ENCODE peak calls at places on chromosomes 4 and X, in eight cellular contexts. One of them, this sample, is unnamed.

GRCh38 chrX:97524340-97524739 is 640.6 kb downstream of the RPA4 start:
- DNase-seq in WERI-Rb-1: no peak
- DNase-seq in foreskin fibroblast: no peak
- DNase-seq in GM06990: no peak
- DNase-seq in astrocyte of the spinal cord: no peak
- DNase-seq in A549: no peak
- DNase-seq in stomach: no peak
- DNase-seq in fibroblast of the aortic adventitia: peak; percentile 16
- DNase-seq in this sample: no peak

GRCh38 chr4:56183344-56183959 is 203.8 kb downstream of the AASDH start:
- DNase-seq in WERI-Rb-1: no peak
- DNase-seq in foreskin fibroblast: no peak
- DNase-seq in GM06990: peak; percentile 21
- DNase-seq in astrocyte of the spinal cord: no peak
- DNase-seq in A549: peak; percentile 18
- DNase-seq in stomach: no peak
- DNase-seq in fibroblast of the aortic adventitia: no peak
- DNase-seq in this sample: peak; percentile 50

GRCh38 chrX:107324493-107325310 is 118.3 kb downstream of the DNAAF6 start:
- DNase-seq in WERI-Rb-1: peak; percentile 14
- DNase-seq in foreskin fibroblast: peak; percentile 43
- DNase-seq in GM06990: peak; percentile 14
- DNase-seq in astrocyte of the spinal cord: peak; percentile 14
- DNase-seq in A549: peak; percentile 41
- DNase-seq in stomach: no peak
- DNase-seq in fibroblast of the aortic adventitia: peak; percentile 13
- DNase-seq in this sample: peak; percentile 17

GRCh38 chr4:7348946-7349900 is 85.5 kb downstream of the PSAPL1 start:
- DNase-seq in WERI-Rb-1: no peak
- DNase-seq in foreskin fibroblast: no peak
- DNase-seq in GM06990: no peak
- DNase-seq in astrocyte of the spinal cord: no peak
- DNase-seq in A549: no peak
- DNase-seq in stomach: no peak
- DNase-seq in fibroblast of the aortic adventitia: no peak
- DNase-seq in this sample: no peak

GRCh38 chr4:156754832-156755570 is 216.6 kb downstream of the PDGFC start:
- DNase-seq in WERI-Rb-1: no peak
- DNase-seq in foreskin fibroblast: no peak
- DNase-seq in GM06990: no peak
- DNase-seq in astrocyte of the spinal cord: no peak
- DNase-seq in A549: no peak
- DNase-seq in stomach: no peak
- DNase-seq in fibroblast of the aortic adventitia: no peak
- DNase-seq in this sample: no peak

GRCh38 chr4:54226399-54227260 is 2.5 kb upstream of the PDGFRA start:
- DNase-seq in WERI-Rb-1: no peak
- DNase-seq in foreskin fibroblast: peak; percentile 96
- DNase-seq in GM06990: no peak
- DNase-seq in astrocyte of the spinal cord: peak; percentile 76
- DNase-seq in A549: no peak
- DNase-seq in stomach: no peak
- DNase-seq in fibroblast of the aortic adventitia: peak; percentile 90
- DNase-seq in this sample: no peak

GRCh38 chr4:68038272-68038671 is 75.0 kb upstream of the TMPRSS11A start:
- DNase-seq in WERI-Rb-1: no peak
- DNase-seq in foreskin fibroblast: no peak
- DNase-seq in GM06990: no peak
- DNase-seq in astrocyte of the spinal cord: no peak
- DNase-seq in A549: no peak
- DNase-seq in stomach: no peak
- DNase-seq in fibroblast of the aortic adventitia: no peak
- DNase-seq in this sample: no peak

GRCh38 chrX:81110286-81110685 is 91.4 kb downstream of the HMGN5 start:
- DNase-seq in WERI-Rb-1: no peak
- DNase-seq in foreskin fibroblast: no peak
- DNase-seq in GM06990: no peak
- DNase-seq in astrocyte of the spinal cord: no peak
- DNase-seq in A549: no peak
- DNase-seq in stomach: no peak
- DNase-seq in fibroblast of the aortic adventitia: no peak
- DNase-seq in this sample: no peak

GRCh38 chr4:87088188-87088587 is 132.2 kb downstream of the KLHL8 start:
- DNase-seq in WERI-Rb-1: no peak
- DNase-seq in foreskin fibroblast: no peak
- DNase-seq in GM06990: no peak
- DNase-seq in astrocyte of the spinal cord: no peak
- DNase-seq in A549: no peak
- DNase-seq in stomach: no peak
- DNase-seq in fibroblast of the aortic adventitia: no peak
- DNase-seq in this sample: no peak

GRCh38 chr4:87087015-87087920 is 133.2 kb downstream of the KLHL8 start:
- DNase-seq in WERI-Rb-1: no peak
- DNase-seq in foreskin fibroblast: no peak
- DNase-seq in GM06990: no peak
- DNase-seq in astrocyte of the spinal cord: no peak
- DNase-seq in A549: no peak
- DNase-seq in stomach: no peak
- DNase-seq in fibroblast of the aortic adventitia: no peak
- DNase-seq in this sample: no peak

GRCh38 chr4:87089368-87089767 is 131.1 kb downstream of the KLHL8 start:
- DNase-seq in WERI-Rb-1: no peak
- DNase-seq in foreskin fibroblast: no peak
- DNase-seq in GM06990: no peak
- DNase-seq in astrocyte of the spinal cord: no peak
- DNase-seq in A549: no peak
- DNase-seq in stomach: no peak
- DNase-seq in fibroblast of the aortic adventitia: no peak
- DNase-seq in this sample: no peak

GRCh38 chr4:87090305-87090704 is 130.1 kb downstream of the KLHL8 start:
- DNase-seq in WERI-Rb-1: no peak
- DNase-seq in foreskin fibroblast: no peak
- DNase-seq in GM06990: no peak
- DNase-seq in astrocyte of the spinal cord: no peak
- DNase-seq in A549: no peak
- DNase-seq in stomach: no peak
- DNase-seq in fibroblast of the aortic adventitia: no peak
- DNase-seq in this sample: no peak

DNA sequence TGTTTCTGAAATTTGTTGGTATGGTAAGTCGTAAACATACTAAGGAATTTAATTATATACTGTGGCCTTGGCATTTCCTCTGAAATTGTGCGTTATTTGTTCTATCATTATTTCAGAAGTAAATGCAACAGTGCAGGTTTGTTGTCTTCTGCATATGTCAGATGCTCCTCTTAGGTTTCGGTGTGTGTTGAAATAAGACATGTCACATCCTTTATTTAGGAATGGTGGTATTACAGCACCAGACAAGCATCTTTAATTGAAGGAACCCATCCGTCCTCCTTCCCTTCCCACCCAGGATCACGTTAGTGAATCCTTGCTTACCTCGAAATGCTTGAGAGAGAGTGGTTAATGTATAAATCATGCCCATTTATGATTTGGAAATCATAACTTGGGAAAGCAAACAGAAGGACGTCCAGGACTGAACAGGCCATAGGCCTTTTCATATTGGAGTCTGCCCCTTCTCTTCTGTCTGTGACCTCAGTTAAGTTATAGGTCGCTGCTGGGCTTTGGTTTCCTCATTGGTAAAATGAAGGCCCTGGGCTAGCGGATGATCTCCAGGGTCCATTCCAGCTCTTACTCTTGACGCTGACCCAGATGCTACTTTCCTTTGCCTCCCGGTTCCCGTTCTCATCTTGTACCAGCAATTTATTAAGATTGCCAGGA is 134.1 kb downstream of the KLHL8 start:
- DNase-seq in WERI-Rb-1: no peak
- DNase-seq in foreskin fibroblast: no peak
- DNase-seq in GM06990: no peak
- DNase-seq in astrocyte of the spinal cord: no peak
- DNase-seq in A549: no peak
- DNase-seq in stomach: no peak
- DNase-seq in fibroblast of the aortic adventitia: no peak
- DNase-seq in this sample: no peak
- H3K4me3 ChIP-seq in WERI-Rb-1: no peak overlapping the region
- H3K4me3 ChIP-seq in foreskin fibroblast: no peak overlapping the region
- H3K4me3 ChIP-seq in GM06990: no peak overlapping the region
- H3K4me3 ChIP-seq in astrocyte of the spinal cord: no peak overlapping the region
- H3K4me3 ChIP-seq in A549: no peak overlapping the region
- H3K4me3 ChIP-seq in stomach: no peak overlapping the region
- H3K4me3 ChIP-seq in fibroblast of the aortic adventitia: no peak overlapping the region
- H3K4me3 ChIP-seq in this sample: no peak overlapping the region

DNA sequence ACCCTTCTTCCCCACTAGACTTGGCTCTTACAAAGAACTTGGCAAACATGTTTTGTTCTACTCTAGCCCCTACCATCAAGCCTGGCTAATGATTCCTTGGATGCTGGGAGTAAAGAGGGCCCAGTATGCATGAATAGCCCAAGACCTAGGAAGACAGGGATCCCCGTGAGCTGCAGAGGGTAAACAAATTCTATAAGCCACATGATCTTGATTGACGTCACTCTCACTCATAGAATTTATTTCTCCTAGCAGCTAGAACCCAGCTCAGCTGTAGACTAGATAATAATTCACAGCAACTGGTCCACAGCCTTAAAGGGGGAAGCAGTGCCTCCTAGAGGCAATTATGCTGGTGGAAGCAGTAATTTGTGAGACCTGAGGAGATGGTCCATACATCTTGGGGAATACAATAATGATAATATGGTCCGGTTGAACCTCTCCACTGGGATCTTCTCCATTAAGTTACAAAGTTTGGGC is 16.1 kb upstream of the USO1 start:
- DNase-seq in WERI-Rb-1: peak; percentile 18
- DNase-seq in foreskin fibroblast: no peak
- DNase-seq in GM06990: peak; percentile 20
- DNase-seq in astrocyte of the spinal cord: no peak
- DNase-seq in A549: peak; percentile 50
- DNase-seq in stomach: no peak
- DNase-seq in fibroblast of the aortic adventitia: no peak
- DNase-seq in this sample: peak; percentile 41
- TF ChIP-seq CTCF in WERI-Rb-1: peak; percentile 57
- TF ChIP-seq CTCF in foreskin fibroblast: no peak
- TF ChIP-seq CTCF in GM06990: peak; percentile 50
- TF ChIP-seq CTCF in astrocyte of the spinal cord: peak; percentile 23
- TF ChIP-seq CTCF in A549: peak; percentile 28
- TF ChIP-seq CTCF in stomach: no peak
- TF ChIP-seq CTCF in fibroblast of the aortic adventitia: peak; percentile 17
- TF ChIP-seq CTCF in this sample: peak; percentile 44

GRCh38 chr4:6194458-6195195 is 5.7 kb downstream of the JAKMIP1 start:
- DNase-seq in WERI-Rb-1: no peak
- DNase-seq in foreskin fibroblast: no peak
- DNase-seq in GM06990: no peak
- DNase-seq in astrocyte of the spinal cord: no peak
- DNase-seq in A549: no peak
- DNase-seq in stomach: no peak
- DNase-seq in fibroblast of the aortic adventitia: no peak
- DNase-seq in this sample: no peak

GRCh38 chr4:6196871-6197270 is 3.5 kb downstream of the JAKMIP1 start:
- DNase-seq in WERI-Rb-1: no peak
- DNase-seq in foreskin fibroblast: no peak
- DNase-seq in GM06990: no peak
- DNase-seq in astrocyte of the spinal cord: no peak
- DNase-seq in A549: no peak
- DNase-seq in stomach: no peak
- DNase-seq in fibroblast of the aortic adventitia: no peak
- DNase-seq in this sample: no peak

GRCh38 chr4:6196324-6196723 is 4.0 kb downstream of the JAKMIP1 start:
- DNase-seq in WERI-Rb-1: no peak
- DNase-seq in foreskin fibroblast: no peak
- DNase-seq in GM06990: no peak
- DNase-seq in astrocyte of the spinal cord: no peak
- DNase-seq in A549: no peak
- DNase-seq in stomach: no peak
- DNase-seq in fibroblast of the aortic adventitia: no peak
- DNase-seq in this sample: no peak

GRCh38 chr4:6197433-6198174 is 2.7 kb downstream of the JAKMIP1 start:
- DNase-seq in WERI-Rb-1: peak; percentile 78
- DNase-seq in foreskin fibroblast: no peak
- DNase-seq in GM06990: no peak
- DNase-seq in astrocyte of the spinal cord: no peak
- DNase-seq in A549: no peak
- DNase-seq in stomach: no peak
- DNase-seq in fibroblast of the aortic adventitia: no peak
- DNase-seq in this sample: no peak

DNA sequence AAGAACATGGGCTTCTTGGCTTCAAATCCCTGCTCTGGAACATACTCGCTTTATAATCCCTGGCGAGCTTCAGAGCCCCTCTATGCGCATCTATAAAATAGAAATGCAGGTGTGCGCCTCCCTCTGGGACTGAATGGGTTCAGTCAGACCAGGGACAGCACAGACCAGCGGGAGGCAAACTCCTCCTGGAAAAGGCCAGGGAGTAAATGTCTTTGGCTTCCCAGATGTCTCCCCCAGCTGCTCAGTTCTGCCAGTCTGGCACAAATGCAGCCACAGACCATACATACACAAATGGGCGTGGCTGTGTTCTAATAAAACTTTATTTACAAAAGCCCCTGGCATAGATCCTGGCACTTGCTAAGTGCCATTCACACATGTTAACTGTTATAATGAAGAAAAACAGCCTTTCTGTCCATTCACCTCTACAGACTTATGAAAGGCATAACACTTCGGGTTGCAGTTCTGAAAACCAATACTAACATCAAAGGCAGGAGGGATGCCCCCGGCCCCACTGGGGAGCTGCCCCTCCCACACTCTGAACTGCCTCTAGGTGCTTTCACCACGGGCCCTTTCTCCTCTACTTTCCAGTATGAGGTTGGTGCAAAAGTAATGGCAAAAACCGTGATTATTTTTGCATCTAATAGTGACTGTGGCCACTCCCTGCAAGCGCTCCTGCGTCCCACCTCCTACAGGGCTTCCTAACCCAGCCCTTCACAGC is 4.6 kb downstream of the JAKMIP1 start:
- DNase-seq in WERI-Rb-1: no peak
- DNase-seq in foreskin fibroblast: no peak
- DNase-seq in GM06990: no peak
- DNase-seq in astrocyte of the spinal cord: no peak
- DNase-seq in A549: no peak
- DNase-seq in stomach: no peak
- DNase-seq in fibroblast of the aortic adventitia: no peak
- DNase-seq in this sample: no peak
- H3K4me3 ChIP-seq in WERI-Rb-1: no peak overlapping the region
- H3K4me3 ChIP-seq in foreskin fibroblast: no peak overlapping the region
- H3K4me3 ChIP-seq in GM06990: no peak overlapping the region
- H3K4me3 ChIP-seq in astrocyte of the spinal cord: no peak overlapping the region
- H3K4me3 ChIP-seq in A549: no peak overlapping the region
- H3K4me3 ChIP-seq in stomach: no peak overlapping the region
- H3K4me3 ChIP-seq in fibroblast of the aortic adventitia: no peak overlapping the region
- H3K4me3 ChIP-seq in this sample: no peak overlapping the region

GRCh38 chr4:177052211-177052725 is 257.4 kb upstream of the NEIL3 start:
- DNase-seq in WERI-Rb-1: peak; percentile 64
- DNase-seq in foreskin fibroblast: no peak
- DNase-seq in GM06990: no peak
- DNase-seq in astrocyte of the spinal cord: no peak
- DNase-seq in A549: no peak
- DNase-seq in stomach: no peak
- DNase-seq in fibroblast of the aortic adventitia: no peak
- DNase-seq in this sample: no peak

GRCh38 chr4:177041356-177041755 is 248.6 kb upstream of the VEGFC start:
- DNase-seq in WERI-Rb-1: no peak
- DNase-seq in foreskin fibroblast: peak; percentile 44
- DNase-seq in GM06990: no peak
- DNase-seq in astrocyte of the spinal cord: peak; percentile 17
- DNase-seq in A549: no peak
- DNase-seq in stomach: no peak
- DNase-seq in fibroblast of the aortic adventitia: peak; percentile 10
- DNase-seq in this sample: no peak

GRCh38 chr4:177051473-177052060 is 258.1 kb upstream of the NEIL3 start:
- DNase-seq in WERI-Rb-1: peak; percentile 66
- DNase-seq in foreskin fibroblast: peak; percentile 35
- DNase-seq in GM06990: no peak
- DNase-seq in astrocyte of the spinal cord: peak; percentile 13
- DNase-seq in A549: peak; percentile 37
- DNase-seq in stomach: no peak
- DNase-seq in fibroblast of the aortic adventitia: peak; percentile 23
- DNase-seq in this sample: peak; percentile 63

GRCh38 chr4:177047851-177048174 is 255.1 kb upstream of the VEGFC start:
- DNase-seq in WERI-Rb-1: no peak
- DNase-seq in foreskin fibroblast: peak; percentile 62
- DNase-seq in GM06990: no peak
- DNase-seq in astrocyte of the spinal cord: peak; percentile 28
- DNase-seq in A549: no peak
- DNase-seq in stomach: no peak
- DNase-seq in fibroblast of the aortic adventitia: peak; percentile 21
- DNase-seq in this sample: no peak

GRCh38 chr4:177047070-177047850 is 254.5 kb upstream of the VEGFC start:
- DNase-seq in WERI-Rb-1: peak; percentile 80
- DNase-seq in foreskin fibroblast: peak; percentile 93
- DNase-seq in GM06990: no peak
- DNase-seq in astrocyte of the spinal cord: peak; percentile 85
- DNase-seq in A549: peak; percentile 78
- DNase-seq in stomach: peak; percentile 49
- DNase-seq in fibroblast of the aortic adventitia: peak; percentile 87
- DNase-seq in this sample: peak; percentile 78
- TF ChIP-seq CTCF in WERI-Rb-1: peak; percentile 73
- TF ChIP-seq CTCF in foreskin fibroblast: peak; percentile 76
- TF ChIP-seq CTCF in GM06990: peak; percentile 85
- TF ChIP-seq CTCF in astrocyte of the spinal cord: peak; percentile 89
- TF ChIP-seq CTCF in A549: peak; percentile 82
- TF ChIP-seq CTCF in stomach: peak; percentile 51
- TF ChIP-seq CTCF in fibroblast of the aortic adventitia: peak; percentile 86
- TF ChIP-seq CTCF in this sample: peak; percentile 73